ENCODE peak calls at places on chromosomes 16 and 17, in nine cellular contexts. One of them, this sample, is unnamed.

GRCh38 chr17:69516911-69517310 is 102.4 kb downstream of the MAP2K6 start:
- DNase-seq in AG10803: peak; percentile 49
- DNase-seq in adrenal gland: no peak
- DNase-seq in fibroblast of pulmonary artery: no peak
- DNase-seq in GM12865: peak; percentile 81
- DNase-seq in fibroblast of lung: peak; percentile 34
- DNase-seq in kidney epithelial cell: no peak
- DNase-seq in dorsolateral prefrontal cortex: no peak
- DNase-seq in lower leg skin: no peak
- DNase-seq in this sample: no peak

GRCh38 chr16:11211977-11212818 is 43.8 kb downstream of the SOCS1 start:
- DNase-seq in AG10803: no peak
- DNase-seq in adrenal gland: no peak
- DNase-seq in fibroblast of pulmonary artery: peak; percentile 37
- DNase-seq in GM12865: no peak
- DNase-seq in fibroblast of lung: no peak
- DNase-seq in kidney epithelial cell: no peak
- DNase-seq in dorsolateral prefrontal cortex: no peak
- DNase-seq in lower leg skin: no peak
- DNase-seq in this sample: peak; percentile 53

GRCh38 chr17:81391268-81391963 is 3.8 kb upstream of the BAHCC1 start:
- DNase-seq in AG10803: no peak
- DNase-seq in adrenal gland: peak; percentile 45
- DNase-seq in fibroblast of pulmonary artery: no peak
- DNase-seq in GM12865: no peak
- DNase-seq in fibroblast of lung: no peak
- DNase-seq in kidney epithelial cell: no peak
- DNase-seq in dorsolateral prefrontal cortex: no peak
- DNase-seq in lower leg skin: no peak
- DNase-seq in this sample: no peak

GRCh38 chr16:81461756-81462155 is 17.1 kb downstream of the CMIP start:
- DNase-seq in AG10803: no peak
- DNase-seq in adrenal gland: no peak
- DNase-seq in fibroblast of pulmonary artery: no peak
- DNase-seq in GM12865: no peak
- DNase-seq in fibroblast of lung: no peak
- DNase-seq in kidney epithelial cell: no peak
- DNase-seq in dorsolateral prefrontal cortex: no peak
- DNase-seq in lower leg skin: no peak
- DNase-seq in this sample: no peak

GRCh38 chr17:40577611-40578065 is 12.4 kb upstream of the CCR7 start:
- DNase-seq in AG10803: no peak
- DNase-seq in adrenal gland: no peak
- DNase-seq in fibroblast of pulmonary artery: no peak
- DNase-seq in GM12865: peak; percentile 86
- DNase-seq in fibroblast of lung: no peak
- DNase-seq in kidney epithelial cell: no peak
- DNase-seq in dorsolateral prefrontal cortex: no peak
- DNase-seq in lower leg skin: peak; percentile 50
- DNase-seq in this sample: no peak

GRCh38 chr16:27993587-27993986 is 69.9 kb downstream of the GSG1L start:
- DNase-seq in AG10803: no peak
- DNase-seq in adrenal gland: no peak
- DNase-seq in fibroblast of pulmonary artery: no peak
- DNase-seq in GM12865: peak; percentile 24
- DNase-seq in fibroblast of lung: no peak
- DNase-seq in kidney epithelial cell: no peak
- DNase-seq in dorsolateral prefrontal cortex: no peak
- DNase-seq in lower leg skin: no peak
- DNase-seq in this sample: no peak

GRCh38 chr17:50517504-50518264 is 9.4 kb downstream of the MYCBPAP start:
- DNase-seq in AG10803: no peak
- DNase-seq in adrenal gland: no peak
- DNase-seq in fibroblast of pulmonary artery: no peak
- DNase-seq in GM12865: no peak
- DNase-seq in fibroblast of lung: no peak
- DNase-seq in kidney epithelial cell: no peak
- DNase-seq in dorsolateral prefrontal cortex: no peak
- DNase-seq in lower leg skin: no peak
- DNase-seq in this sample: no peak

GRCh38 chr16:79997257-79997656 is 396.7 kb upstream of the MAF start:
- DNase-seq in AG10803: peak; percentile 24
- DNase-seq in adrenal gland: no peak
- DNase-seq in fibroblast of pulmonary artery: peak; percentile 13
- DNase-seq in GM12865: peak; percentile 26
- DNase-seq in fibroblast of lung: peak; percentile 15
- DNase-seq in kidney epithelial cell: no peak
- DNase-seq in dorsolateral prefrontal cortex: no peak
- DNase-seq in lower leg skin: no peak
- DNase-seq in this sample: no peak

GRCh38 chr16:67388191-67388590 is 5.1 kb downstream of the TPPP3 start:
- DNase-seq in AG10803: no peak
- DNase-seq in adrenal gland: no peak
- DNase-seq in fibroblast of pulmonary artery: no peak
- DNase-seq in GM12865: no peak
- DNase-seq in fibroblast of lung: no peak
- DNase-seq in kidney epithelial cell: no peak
- DNase-seq in dorsolateral prefrontal cortex: no peak
- DNase-seq in lower leg skin: peak; percentile 59
- DNase-seq in this sample: no peak

GRCh38 chr17:6755731-6756184 is at the start of gene XAF1:
- DNase-seq in AG10803: peak; percentile 63
- DNase-seq in adrenal gland: peak; percentile 54
- DNase-seq in fibroblast of pulmonary artery: peak; percentile 70
- DNase-seq in GM12865: peak; percentile 81
- DNase-seq in fibroblast of lung: no peak
- DNase-seq in kidney epithelial cell: no peak
- DNase-seq in dorsolateral prefrontal cortex: no peak
- DNase-seq in lower leg skin: no peak
- DNase-seq in this sample: peak; percentile 72

GRCh38 chr16:28140788-28141618 is 70.8 kb downstream of the XPO6 start:
- DNase-seq in AG10803: no peak
- DNase-seq in adrenal gland: no peak
- DNase-seq in fibroblast of pulmonary artery: peak; percentile 47
- DNase-seq in GM12865: peak; percentile 86
- DNase-seq in fibroblast of lung: no peak
- DNase-seq in kidney epithelial cell: no peak
- DNase-seq in dorsolateral prefrontal cortex: no peak
- DNase-seq in lower leg skin: no peak
- DNase-seq in this sample: peak; percentile 21

GRCh38 chr16:12132850-12133249 is 156.3 kb downstream of the SNX29 start:
- DNase-seq in AG10803: no peak
- DNase-seq in adrenal gland: no peak
- DNase-seq in fibroblast of pulmonary artery: no peak
- DNase-seq in GM12865: no peak
- DNase-seq in fibroblast of lung: no peak
- DNase-seq in kidney epithelial cell: no peak
- DNase-seq in dorsolateral prefrontal cortex: no peak
- DNase-seq in lower leg skin: no peak
- DNase-seq in this sample: peak; percentile 5

GRCh38 chr16:84629580-84629979 is 11.7 kb upstream of the COTL1 start:
- DNase-seq in AG10803: no peak
- DNase-seq in adrenal gland: no peak
- DNase-seq in fibroblast of pulmonary artery: no peak
- DNase-seq in GM12865: no peak
- DNase-seq in fibroblast of lung: no peak
- DNase-seq in kidney epithelial cell: no peak
- DNase-seq in dorsolateral prefrontal cortex: no peak
- DNase-seq in lower leg skin: no peak
- DNase-seq in this sample: no peak

GRCh38 chr17:78500806-78501205 is 76.4 kb downstream of the DNAH17 start:
- DNase-seq in AG10803: no peak
- DNase-seq in adrenal gland: no peak
- DNase-seq in fibroblast of pulmonary artery: no peak
- DNase-seq in GM12865: no peak
- DNase-seq in fibroblast of lung: no peak
- DNase-seq in kidney epithelial cell: no peak
- DNase-seq in dorsolateral prefrontal cortex: no peak
- DNase-seq in lower leg skin: no peak
- DNase-seq in this sample: no peak

DNA sequence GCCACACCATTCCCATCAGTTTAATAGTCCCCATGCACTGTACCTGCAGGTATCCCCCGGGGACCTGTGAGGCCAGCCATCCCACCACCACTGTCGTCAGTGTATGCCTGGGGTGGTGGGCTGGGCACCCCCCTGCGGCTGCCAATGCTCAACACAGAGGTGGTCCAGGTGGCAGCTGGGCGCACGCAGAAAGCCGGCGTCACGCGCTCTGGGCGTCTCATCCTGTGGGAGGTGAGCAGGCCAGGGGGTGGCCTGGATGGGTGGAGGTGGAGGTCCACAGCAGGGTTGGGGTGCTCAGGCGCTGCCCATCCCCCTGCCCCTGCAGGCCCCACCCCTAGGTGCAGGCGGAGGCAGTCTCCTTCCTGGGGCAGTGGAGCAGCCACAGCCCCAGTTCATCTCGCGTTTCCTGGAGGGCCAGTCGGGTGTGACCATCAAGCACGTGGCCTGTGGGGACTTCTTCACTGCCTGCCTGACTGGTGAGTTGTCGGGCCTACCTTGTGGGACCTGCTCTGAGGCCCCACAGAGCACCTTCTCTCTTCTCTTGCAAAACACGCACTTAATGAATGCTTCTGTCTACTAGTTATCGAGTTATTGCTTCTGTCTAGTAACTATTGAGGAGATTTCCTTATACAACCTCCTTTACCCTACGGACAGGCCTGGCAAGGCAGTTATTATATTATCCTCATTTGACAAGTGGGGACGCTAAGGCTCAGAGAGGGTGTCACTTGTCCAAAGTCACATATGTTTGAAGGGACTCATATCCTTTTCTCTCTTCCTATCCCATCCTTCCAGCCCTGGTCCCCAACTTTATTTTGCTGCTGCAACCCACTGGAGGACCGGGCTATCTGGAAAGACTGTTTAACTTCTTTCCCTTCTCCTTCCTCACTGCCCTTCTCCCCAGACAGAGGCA is 5.8 kb upstream of the TRAF4 start:
- DNase-seq in AG10803: no peak
- DNase-seq in adrenal gland: no peak
- DNase-seq in fibroblast of pulmonary artery: no peak
- DNase-seq in GM12865: peak; percentile 96
- DNase-seq in fibroblast of lung: no peak
- DNase-seq in kidney epithelial cell: no peak
- DNase-seq in dorsolateral prefrontal cortex: no peak
- DNase-seq in lower leg skin: no peak
- DNase-seq in this sample: no peak
- H3K4me3 ChIP-seq in AG10803: no peak overlapping the region
- H3K4me3 ChIP-seq in adrenal gland: no peak overlapping the region
- H3K4me3 ChIP-seq in fibroblast of pulmonary artery: no peak overlapping the region
- H3K4me3 ChIP-seq in GM12865: peak overlapping the region; percentile 54
- H3K4me3 ChIP-seq in fibroblast of lung: no peak overlapping the region
- H3K4me3 ChIP-seq in kidney epithelial cell: no peak overlapping the region
- H3K4me3 ChIP-seq in dorsolateral prefrontal cortex: no peak overlapping the region
- H3K4me3 ChIP-seq in lower leg skin: no peak overlapping the region
- H3K4me3 ChIP-seq in this sample: no peak overlapping the region

GRCh38 chr17:73356561-73357170 is 44.9 kb upstream of the CDC42EP4 start:
- DNase-seq in AG10803: no peak
- DNase-seq in adrenal gland: no peak
- DNase-seq in fibroblast of pulmonary artery: no peak
- DNase-seq in GM12865: no peak
- DNase-seq in fibroblast of lung: no peak
- DNase-seq in kidney epithelial cell: no peak
- DNase-seq in dorsolateral prefrontal cortex: no peak
- DNase-seq in lower leg skin: peak; percentile 77
- DNase-seq in this sample: no peak

GRCh38 chr17:73352261-73352660 is 40.5 kb upstream of the CDC42EP4 start:
- DNase-seq in AG10803: no peak
- DNase-seq in adrenal gland: no peak
- DNase-seq in fibroblast of pulmonary artery: no peak
- DNase-seq in GM12865: no peak
- DNase-seq in fibroblast of lung: no peak
- DNase-seq in kidney epithelial cell: no peak
- DNase-seq in dorsolateral prefrontal cortex: no peak
- DNase-seq in lower leg skin: no peak
- DNase-seq in this sample: no peak

GRCh38 chr17:73351764-73352163 is 40.0 kb upstream of the CDC42EP4 start:
- DNase-seq in AG10803: no peak
- DNase-seq in adrenal gland: no peak
- DNase-seq in fibroblast of pulmonary artery: no peak
- DNase-seq in GM12865: no peak
- DNase-seq in fibroblast of lung: no peak
- DNase-seq in kidney epithelial cell: no peak
- DNase-seq in dorsolateral prefrontal cortex: no peak
- DNase-seq in lower leg skin: no peak
- DNase-seq in this sample: no peak

GRCh38 chr17:73357318-73357717 is 45.5 kb upstream of the CDC42EP4 start:
- DNase-seq in AG10803: no peak
- DNase-seq in adrenal gland: no peak
- DNase-seq in fibroblast of pulmonary artery: no peak
- DNase-seq in GM12865: no peak
- DNase-seq in fibroblast of lung: no peak
- DNase-seq in kidney epithelial cell: no peak
- DNase-seq in dorsolateral prefrontal cortex: no peak
- DNase-seq in lower leg skin: peak; percentile 70
- DNase-seq in this sample: no peak

GRCh38 chr17:73354423-73355284 is 42.9 kb upstream of the CDC42EP4 start:
- DNase-seq in AG10803: no peak
- DNase-seq in adrenal gland: no peak
- DNase-seq in fibroblast of pulmonary artery: no peak
- DNase-seq in GM12865: no peak
- DNase-seq in fibroblast of lung: no peak
- DNase-seq in kidney epithelial cell: no peak
- DNase-seq in dorsolateral prefrontal cortex: no peak
- DNase-seq in lower leg skin: peak; percentile 80
- DNase-seq in this sample: no peak
- TF ChIP-seq CTCF in AG10803: no peak
- TF ChIP-seq CTCF in adrenal gland: no peak
- TF ChIP-seq CTCF in fibroblast of pulmonary artery: no peak
- TF ChIP-seq CTCF in GM12865: no peak
- TF ChIP-seq CTCF in fibroblast of lung: no peak
- TF ChIP-seq CTCF in kidney epithelial cell: no peak
- TF ChIP-seq CTCF in dorsolateral prefrontal cortex: no peak
- TF ChIP-seq CTCF in lower leg skin: no peak
- TF ChIP-seq CTCF in this sample: no peak

GRCh38 chr16:48384982-48385271 is 286 bp downstream of the SIAH1 start:
- DNase-seq in AG10803: peak; percentile 25
- DNase-seq in adrenal gland: peak; percentile 42
- DNase-seq in fibroblast of pulmonary artery: peak; percentile 48
- DNase-seq in GM12865: no peak
- DNase-seq in fibroblast of lung: peak; percentile 33
- DNase-seq in kidney epithelial cell: no peak
- DNase-seq in dorsolateral prefrontal cortex: no peak
- DNase-seq in lower leg skin: no peak
- DNase-seq in this sample: peak; percentile 69
- H3K4me3 ChIP-seq in AG10803: peak overlapping the region; percentile 62
- H3K4me3 ChIP-seq in adrenal gland: no peak overlapping the region
- H3K4me3 ChIP-seq in fibroblast of pulmonary artery: peak overlapping the region; percentile 59
- H3K4me3 ChIP-seq in GM12865: peak overlapping the region; percentile 61
- H3K4me3 ChIP-seq in fibroblast of lung: peak overlapping the region; percentile 35
- H3K4me3 ChIP-seq in kidney epithelial cell: peak overlapping the region; percentile 69
- H3K4me3 ChIP-seq in dorsolateral prefrontal cortex: peak overlapping the region; percentile 64
- H3K4me3 ChIP-seq in lower leg skin: peak overlapping the region; percentile 81
- H3K4me3 ChIP-seq in this sample: peak overlapping the region; percentile 42

DNA sequence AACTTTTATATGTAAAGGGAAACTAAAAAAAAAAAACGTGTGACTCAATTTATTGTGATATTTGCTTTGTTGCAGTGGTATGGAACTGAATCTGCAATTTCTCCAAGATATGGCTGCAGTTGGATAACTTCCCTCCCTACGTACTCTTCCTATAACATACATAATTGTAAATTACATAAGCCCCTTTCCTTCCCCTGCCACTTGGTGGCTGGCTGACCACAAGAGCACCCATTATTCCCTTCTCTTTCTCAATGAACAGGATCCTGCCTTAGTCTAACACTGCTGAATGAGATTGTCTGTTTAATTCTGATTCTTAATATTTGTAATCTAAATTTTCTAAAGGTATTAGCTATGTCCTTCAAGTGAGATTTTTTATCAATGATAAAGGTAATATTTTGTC is 27.8 kb downstream of the CCL4 start:
- DNase-seq in AG10803: no peak
- DNase-seq in adrenal gland: no peak
- DNase-seq in fibroblast of pulmonary artery: no peak
- DNase-seq in GM12865: no peak
- DNase-seq in fibroblast of lung: no peak
- DNase-seq in kidney epithelial cell: no peak
- DNase-seq in dorsolateral prefrontal cortex: no peak
- DNase-seq in lower leg skin: peak; percentile 10
- DNase-seq in this sample: no peak
- TF ChIP-seq CTCF in AG10803: no peak
- TF ChIP-seq CTCF in adrenal gland: no peak
- TF ChIP-seq CTCF in fibroblast of pulmonary artery: peak; percentile 12
- TF ChIP-seq CTCF in GM12865: no peak
- TF ChIP-seq CTCF in fibroblast of lung: peak; percentile 9
- TF ChIP-seq CTCF in kidney epithelial cell: no peak
- TF ChIP-seq CTCF in dorsolateral prefrontal cortex: no peak
- TF ChIP-seq CTCF in lower leg skin: no peak
- TF ChIP-seq CTCF in this sample: no peak